ENCODE peak calls at places on chromosomes 7 and 10, in five cellular contexts. One of them, this sample, is unnamed. For H3K4me1 and H3K36me3, the result is how much of the 10 kb centered on the place peaks cover.

GRCh38 chr10:12937527-12937926 is 64.0 kb downstream of the CCDC3 start:
- DNase-seq in psoas muscle: no peak
- DNase-seq in CD8-positive, alpha-beta T cell: no peak
- DNase-seq in MM.1S: no peak
- DNase-seq in tibial artery: no peak
- DNase-seq in this sample: no peak

GRCh38 chr10:126014309-126014708 is 117.9 kb downstream of the FANK1 start:
- DNase-seq in MM.1S: no peak
- DNase-seq in CD8-positive, alpha-beta T cell: no peak
- DNase-seq in tibial artery: no peak
- DNase-seq in psoas muscle: no peak
- DNase-seq in this sample: no peak

GRCh38 chr7:46480619-46481018 is 559.5 kb upstream of the IGFBP3 start:
- DNase-seq in CD8-positive, alpha-beta T cell: no peak
- DNase-seq in psoas muscle: no peak
- DNase-seq in MM.1S: no peak
- DNase-seq in tibial artery: no peak
- DNase-seq in this sample: no peak

GRCh38 chr10:119416855-119417254 is 125.7 kb downstream of the RGS10 start:
- DNase-seq in psoas muscle: peak
- DNase-seq in CD8-positive, alpha-beta T cell: peak
- DNase-seq in MM.1S: peak
- DNase-seq in tibial artery: no peak
- DNase-seq in this sample: peak

GRCh38 chr10:63236113-63236935 is 103.2 kb downstream of the NRBF2 start:
- DNase-seq in CD8-positive, alpha-beta T cell: no peak
- DNase-seq in tibial artery: no peak
- DNase-seq in psoas muscle: no peak
- DNase-seq in MM.1S: peak
- DNase-seq in this sample: no peak

GRCh38 chr7:30116771-30117170 is 18.0 kb upstream of the MTURN start:
- DNase-seq in psoas muscle: peak
- DNase-seq in MM.1S: no peak
- DNase-seq in tibial artery: peak
- DNase-seq in CD8-positive, alpha-beta T cell: no peak
- DNase-seq in this sample: peak

GRCh38 chr7:514651-515598 is 4.7 kb downstream of the PDGFA start:
- DNase-seq in psoas muscle: no peak
- DNase-seq in CD8-positive, alpha-beta T cell: no peak
- DNase-seq in tibial artery: peak
- DNase-seq in MM.1S: no peak
- DNase-seq in this sample: peak

GRCh38 chr10:46524471-46525176 is 31.8 kb downstream of the GPRIN2 start:
- DNase-seq in tibial artery: no peak
- DNase-seq in CD8-positive, alpha-beta T cell: no peak
- DNase-seq in MM.1S: no peak
- DNase-seq in psoas muscle: peak
- DNase-seq in this sample: peak

GRCh38 chr7:84040365-84040764 is 154.2 kb downstream of the SEMA3A start:
- DNase-seq in tibial artery: no peak
- DNase-seq in MM.1S: no peak
- DNase-seq in psoas muscle: no peak
- DNase-seq in CD8-positive, alpha-beta T cell: no peak
- DNase-seq in this sample: peak

GRCh38 chr10:119199231-119199992 is 8.0 kb upstream of the GRK5 start:
- DNase-seq in tibial artery: peak
- DNase-seq in MM.1S: peak
- DNase-seq in CD8-positive, alpha-beta T cell: peak
- DNase-seq in psoas muscle: peak
- DNase-seq in this sample: peak

GRCh38 chr7:69638674-69639073 is 40.4 kb downstream of the AUTS2 start:
- DNase-seq in CD8-positive, alpha-beta T cell: no peak
- DNase-seq in MM.1S: no peak
- DNase-seq in psoas muscle: no peak
- DNase-seq in tibial artery: no peak
- DNase-seq in this sample: no peak

GRCh38 chr7:44473295-44473694 is 17.2 kb downstream of the NUDCD3 start:
- DNase-seq in psoas muscle: no peak
- DNase-seq in CD8-positive, alpha-beta T cell: no peak
- DNase-seq in tibial artery: no peak
- DNase-seq in MM.1S: no peak
- DNase-seq in this sample: no peak

GRCh38 chr10:72772031-72772430 is 80.1 kb downstream of the MCU start:
- DNase-seq in CD8-positive, alpha-beta T cell: no peak
- DNase-seq in MM.1S: no peak
- DNase-seq in psoas muscle: no peak
- DNase-seq in tibial artery: no peak
- DNase-seq in this sample: no peak

GRCh38 chr7:128838109-128838779 is 8.0 kb downstream of the FLNC start:
- DNase-seq in MM.1S: no peak
- DNase-seq in CD8-positive, alpha-beta T cell: no peak
- DNase-seq in tibial artery: no peak
- DNase-seq in psoas muscle: peak
- DNase-seq in this sample: no peak

GRCh38 chr10:69086131-69086530 is 1.8 kb upstream of the SRGN start:
- DNase-seq in tibial artery: no peak
- DNase-seq in MM.1S: no peak
- DNase-seq in CD8-positive, alpha-beta T cell: no peak
- DNase-seq in psoas muscle: no peak
- DNase-seq in this sample: no peak

GRCh38 chr10:22475857-22476600 is 130.7 kb downstream of the SPAG6 start:
- DNase-seq in psoas muscle: no peak
- DNase-seq in MM.1S: no peak
- DNase-seq in tibial artery: no peak
- DNase-seq in CD8-positive, alpha-beta T cell: peak
- DNase-seq in this sample: no peak

GRCh38 chr7:33646992-33647391 is 258.3 kb upstream of the BMPER start:
- DNase-seq in tibial artery: no peak
- DNase-seq in MM.1S: no peak
- DNase-seq in psoas muscle: no peak
- DNase-seq in CD8-positive, alpha-beta T cell: no peak
- DNase-seq in this sample: no peak

GRCh38 chr7:108135446-108136190 is 5.5 kb upstream of the LAMB4 start:
- DNase-seq in MM.1S: peak
- DNase-seq in psoas muscle: no peak
- DNase-seq in tibial artery: no peak
- DNase-seq in CD8-positive, alpha-beta T cell: no peak
- DNase-seq in this sample: no peak

GRCh38 chr10:106559442-106559841 is 605.1 kb downstream of the SORCS1 start:
- DNase-seq in CD8-positive, alpha-beta T cell: no peak
- DNase-seq in MM.1S: no peak
- DNase-seq in psoas muscle: no peak
- DNase-seq in tibial artery: no peak
- DNase-seq in this sample: no peak

GRCh38 chr7:130009848-130010688 is 41.1 kb downstream of the ZC3HC1 start:
- DNase-seq in tibial artery: no peak
- DNase-seq in psoas muscle: peak
- DNase-seq in CD8-positive, alpha-beta T cell: no peak
- DNase-seq in MM.1S: peak
- DNase-seq in this sample: peak

GRCh38 chr7:74606101-74606908 is 51.2 kb upstream of the GTF2I start:
- DNase-seq in MM.1S: peak
- DNase-seq in psoas muscle: peak
- DNase-seq in tibial artery: peak
- DNase-seq in CD8-positive, alpha-beta T cell: peak
- DNase-seq in this sample: peak

GRCh38 chr7:139745330-139746143 is 32.3 kb downstream of the HIPK2 start:
- DNase-seq in MM.1S: no peak
- DNase-seq in CD8-positive, alpha-beta T cell: no peak
- DNase-seq in psoas muscle: no peak
- DNase-seq in tibial artery: no peak
- DNase-seq in this sample: no peak

GRCh38 chr10:128036746-128037542 is 89.3 kb downstream of the MKI67 start:
- DNase-seq in CD8-positive, alpha-beta T cell: no peak
- DNase-seq in MM.1S: no peak
- DNase-seq in psoas muscle: no peak
- DNase-seq in tibial artery: no peak
- DNase-seq in this sample: no peak

GRCh38 chr10:97222346-97222961 is 36.7 kb upstream of the SLIT1 start:
- DNase-seq in psoas muscle: no peak
- DNase-seq in MM.1S: no peak
- DNase-seq in tibial artery: no peak
- DNase-seq in CD8-positive, alpha-beta T cell: no peak
- DNase-seq in this sample: peak

GRCh38 chr10:22681783-22682183 is 32.6 kb downstream of the PIP4K2A start:
- DNase-seq in tibial artery: no peak
- DNase-seq in MM.1S: no peak
- DNase-seq in psoas muscle: no peak
- DNase-seq in CD8-positive, alpha-beta T cell: peak
- DNase-seq in this sample: no peak

GRCh38 chr7:33485746-33486491 is 356.6 kb downstream of the BBS9 start:
- DNase-seq in CD8-positive, alpha-beta T cell: no peak
- DNase-seq in psoas muscle: no peak
- DNase-seq in tibial artery: no peak
- DNase-seq in MM.1S: no peak
- DNase-seq in this sample: no peak

GRCh38 chr10:63355682-63356081 is 110.1 kb downstream of the JMJD1C start:
- DNase-seq in CD8-positive, alpha-beta T cell: no peak
- DNase-seq in tibial artery: no peak
- DNase-seq in psoas muscle: no peak
- DNase-seq in MM.1S: no peak
- DNase-seq in this sample: no peak

GRCh38 chr10:133388265-133388972 is 5.5 kb upstream of the MTG1 start:
- DNase-seq in tibial artery: peak
- DNase-seq in psoas muscle: no peak
- DNase-seq in CD8-positive, alpha-beta T cell: no peak
- DNase-seq in MM.1S: peak
- DNase-seq in this sample: no peak

GRCh38 chr10:129272859-129273258 is 194.2 kb upstream of the MGMT start:
- DNase-seq in CD8-positive, alpha-beta T cell: no peak
- DNase-seq in psoas muscle: no peak
- DNase-seq in tibial artery: no peak
- DNase-seq in MM.1S: no peak
- DNase-seq in this sample: no peak

GRCh38 chr10:69640196-69640980 is 10.3 kb downstream of the FAM241B start:
- DNase-seq in MM.1S: no peak
- DNase-seq in psoas muscle: no peak
- DNase-seq in CD8-positive, alpha-beta T cell: no peak
- DNase-seq in tibial artery: no peak
- DNase-seq in this sample: peak

DNA sequence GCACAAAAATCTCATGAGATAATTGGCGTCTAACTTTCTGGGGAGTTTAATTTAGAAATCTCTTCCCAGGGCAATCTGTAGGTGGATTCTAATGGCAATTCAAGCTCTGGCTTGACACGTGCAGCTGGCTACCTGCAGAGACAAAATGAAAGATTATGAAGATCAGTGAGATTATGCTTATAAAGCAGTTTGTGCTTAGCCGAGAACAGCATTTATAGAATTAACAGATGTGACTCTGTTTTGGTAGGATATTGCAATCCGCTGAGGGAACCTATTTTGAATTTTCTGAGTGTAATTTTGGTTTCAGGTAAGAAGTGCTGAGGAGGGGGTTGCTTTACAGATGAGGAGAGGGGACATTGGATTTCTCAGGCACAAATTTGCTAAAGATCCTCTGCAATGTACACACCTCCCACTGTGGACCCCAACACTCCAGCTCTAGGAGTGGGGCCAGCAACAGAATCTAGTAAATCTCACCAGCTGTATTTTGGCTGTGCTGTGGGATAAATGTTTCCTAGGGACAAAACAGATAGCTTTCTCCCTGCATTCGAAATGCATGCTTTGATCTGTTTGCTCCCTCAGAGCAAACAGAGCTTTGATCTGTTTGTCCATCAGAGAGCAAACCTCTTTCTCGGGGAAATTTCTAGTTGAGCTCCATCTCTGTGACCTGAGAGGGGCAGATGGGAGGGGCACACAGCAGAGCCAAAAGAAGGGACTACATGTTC is 7.4 kb downstream of the GJD4 start:
- DNase-seq in psoas muscle: no peak
- DNase-seq in MM.1S: no peak
- DNase-seq in tibial artery: no peak
- DNase-seq in CD8-positive, alpha-beta T cell: no peak
- DNase-seq in this sample: no peak
- H3K4me3 ChIP-seq in psoas muscle: no peak
- H3K4me3 ChIP-seq in MM.1S: no peak
- H3K4me3 ChIP-seq in tibial artery: no peak
- H3K4me3 ChIP-seq in CD8-positive, alpha-beta T cell: no peak
- H3K4me3 ChIP-seq in this sample: no peak

GRCh38 chr7:6375346-6376101 is 72.2 kb downstream of the DAGLB start:
- DNase-seq in MM.1S: no peak
- DNase-seq in tibial artery: no peak
- DNase-seq in psoas muscle: no peak
- DNase-seq in CD8-positive, alpha-beta T cell: peak
- DNase-seq in this sample: no peak

GRCh38 chr7:6376820-6377219 is 70.9 kb downstream of the DAGLB start:
- DNase-seq in MM.1S: no peak
- DNase-seq in psoas muscle: no peak
- DNase-seq in CD8-positive, alpha-beta T cell: no peak
- DNase-seq in tibial artery: no peak
- DNase-seq in this sample: no peak

GRCh38 chr7:6380310-6381095 is 67.3 kb downstream of the DAGLB start:
- DNase-seq in psoas muscle: no peak
- DNase-seq in CD8-positive, alpha-beta T cell: no peak
- DNase-seq in tibial artery: no peak
- DNase-seq in MM.1S: no peak
- DNase-seq in this sample: no peak

GRCh38 chr7:6382797-6383196 is 65.0 kb downstream of the DAGLB start:
- DNase-seq in MM.1S: no peak
- DNase-seq in psoas muscle: no peak
- DNase-seq in CD8-positive, alpha-beta T cell: no peak
- DNase-seq in tibial artery: no peak
- DNase-seq in this sample: no peak

GRCh38 chr7:6379881-6380280 is 67.9 kb downstream of the DAGLB start:
- DNase-seq in MM.1S: no peak
- DNase-seq in psoas muscle: no peak
- DNase-seq in CD8-positive, alpha-beta T cell: no peak
- DNase-seq in tibial artery: no peak
- DNase-seq in this sample: no peak
- H3K4me1 ChIP-seq in MM.1S: under half
- H3K4me1 ChIP-seq in psoas muscle: half or more
- H3K4me1 ChIP-seq in CD8-positive, alpha-beta T cell: under half
- H3K4me1 ChIP-seq in tibial artery: half or more
- H3K4me1 ChIP-seq in this sample: under half

GRCh38 chr10:99740933-99741559 is 9.0 kb downstream of the CUTC start:
- DNase-seq in MM.1S: no peak
- DNase-seq in psoas muscle: no peak
- DNase-seq in CD8-positive, alpha-beta T cell: no peak
- DNase-seq in tibial artery: no peak
- DNase-seq in this sample: no peak
- H3K36me3 ChIP-seq in MM.1S: under half
- H3K36me3 ChIP-seq in psoas muscle: under half
- H3K36me3 ChIP-seq in CD8-positive, alpha-beta T cell: under half
- H3K36me3 ChIP-seq in tibial artery: half or more
- H3K36me3 ChIP-seq in this sample: half or more

GRCh38 chr7:101625076-101625914 is 3.8 kb downstream of the MYL10 start:
- DNase-seq in CD8-positive, alpha-beta T cell: no peak
- DNase-seq in psoas muscle: no peak
- DNase-seq in tibial artery: no peak
- DNase-seq in MM.1S: no peak
- DNase-seq in this sample: peak
- H3K4me3 ChIP-seq in CD8-positive, alpha-beta T cell: no peak
- H3K4me3 ChIP-seq in psoas muscle: no peak
- H3K4me3 ChIP-seq in tibial artery: no peak
- H3K4me3 ChIP-seq in MM.1S: no peak
- H3K4me3 ChIP-seq in this sample: no peak

This sample was measured in endodermal cell.